ENCODE peak calls at places on chromosomes 13 and 19, in seven cellular contexts. S is testis, E is astrocyte of the cerebellum, K is psoas muscle, Y is uterus, X is PC-3, M is thoracic aorta. D is an unnamed sample.

GRCh38 chr13:51587372-51587771 is 3.1 kb downstream of the WDFY2 start:
- DNase-seq in S (no peak), E (no peak), K (no peak), Y (no peak), X (no peak), M (no peak), D (no peak)

GRCh38 chr13:89380101-89380500 is 1708.9 kb downstream of the SLITRK5 start:
- DNase-seq in S (no peak), E (no peak), K (no peak), Y (no peak), X (peak; percentile 80), M (no peak), D (no peak)

GRCh38 chr13:39405596-39405995 is 197.4 kb downstream of the LHFPL6 start:
- DNase-seq in S (no peak), E (no peak), K (no peak), Y (no peak), X (no peak), M (no peak), D (no peak)

GRCh38 chr13:33188093-33188882 is 97.3 kb downstream of the STARD13 start:
- DNase-seq in S (no peak), E (no peak), K (no peak), Y (no peak), X (peak; percentile 20), M (no peak), D (no peak)

GRCh38 chr13:83333614-83334388 is 548.5 kb downstream of the SLITRK1 start:
- DNase-seq in S (no peak), E (peak; percentile 13), K (no peak), Y (no peak), X (peak; percentile 46), M (no peak), D (no peak)

GRCh38 chr19:39246951-39247669 is 1.5 kb downstream of the IFNL4 start:
- DNase-seq in S (peak; percentile 80), E (no peak), K (peak; percentile 42), Y (no peak), X (no peak), M (no peak), D (no peak)

GRCh38 chr13:46369506-46370268 is 17.4 kb downstream of the RUBCNL start:
- DNase-seq in S (no peak), E (peak; percentile 71), K (no peak), Y (no peak), X (no peak), M (no peak), D (peak; percentile 89)

GRCh38 chr19:4369109-4369887 is 25.9 kb downstream of the MPND start:
- DNase-seq in S (peak; percentile 37), E (no peak), K (peak; percentile 52), Y (peak; percentile 62), X (no peak), M (no peak), D (peak; percentile 55)

GRCh38 chr19:42132030-42132628 is at the start of gene POU2F2:
- DNase-seq in S (peak; percentile 21), E (no peak), K (peak; percentile 31), Y (peak; percentile 19), X (no peak), M (no peak), D (no peak)

GRCh38 chr19:42126565-42126964 is 5.7 kb downstream of the POU2F2 start:
- DNase-seq in S (no peak), E (no peak), K (no peak), Y (no peak), X (no peak), M (no peak), D (no peak)

GRCh38 chr19:42131149-42132029 is 857 bp downstream of the POU2F2 start:
- DNase-seq in S (no peak), E (no peak), K (no peak), Y (no peak), X (no peak), M (no peak), D (no peak)

GRCh38 chr19:42130254-42130573 is 2.0 kb downstream of the POU2F2 start:
- DNase-seq in S (no peak), E (no peak), K (no peak), Y (no peak), X (no peak), M (no peak), D (no peak)

DNA sequence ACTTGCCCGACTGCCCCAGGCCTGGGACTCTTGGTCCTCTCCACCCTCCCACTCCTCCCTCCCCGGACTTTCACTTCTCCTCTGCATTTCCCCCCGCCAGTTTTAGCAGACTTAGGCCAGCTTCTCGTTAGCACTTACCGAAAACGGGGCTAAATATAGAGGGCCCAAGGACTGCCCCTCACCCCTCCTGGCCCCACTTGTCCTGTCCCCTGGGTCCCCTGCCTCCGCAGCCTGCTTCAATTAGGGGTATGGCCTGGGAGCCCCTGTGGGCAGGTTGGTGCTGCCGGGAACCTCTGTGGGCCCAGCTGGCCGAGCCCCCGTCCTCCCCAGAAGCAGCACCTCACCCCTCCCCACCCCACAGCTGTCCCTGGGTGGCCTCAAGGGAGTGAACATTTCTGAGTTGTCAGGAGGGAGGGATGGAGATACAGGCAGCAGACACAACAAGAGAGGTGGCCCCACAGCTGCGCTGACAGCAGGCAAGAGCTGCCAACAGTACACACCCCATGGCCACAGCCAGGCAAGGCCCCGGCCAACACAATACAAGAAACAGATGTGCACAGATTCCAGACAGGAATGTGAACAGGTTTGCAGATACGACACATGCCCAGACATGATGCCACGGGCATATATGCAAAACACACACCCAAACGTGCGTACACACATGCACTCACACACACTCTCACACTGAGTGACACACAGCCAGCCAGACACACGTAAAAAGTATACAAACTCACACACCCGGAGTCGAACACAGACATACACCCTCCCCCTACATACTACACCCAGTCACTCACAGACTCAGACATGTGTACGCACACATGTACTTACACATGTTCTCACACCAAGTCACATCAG is 2.6 kb downstream of the POU2F2 start:
- DNase-seq in S (peak; percentile 28), E (no peak), K (peak; percentile 37), Y (no peak), X (no peak), M (no peak), D (peak; percentile 86)
- H3K4me3 ChIP-seq in S (no peak overlapping the region), E (no peak overlapping the region), K (no peak overlapping the region), Y (no peak overlapping the region), X (no peak overlapping the region), M (peak overlapping the region; percentile 41), D (no peak overlapping the region)

GRCh38 chr13:41944229-41944628 is 16.7 kb downstream of the VWA8 start:
- DNase-seq in S (no peak), E (no peak), K (no peak), Y (no peak), X (no peak), M (no peak), D (no peak)

GRCh38 chr13:41941174-41941573 is 19.7 kb downstream of the VWA8 start:
- DNase-seq in S (no peak), E (no peak), K (no peak), Y (no peak), X (no peak), M (no peak), D (no peak)

GRCh38 chr13:41944635-41945401 is 16.1 kb downstream of the VWA8 start:
- DNase-seq in S (no peak), E (no peak), K (no peak), Y (no peak), X (peak; percentile 20), M (no peak), D (no peak)

GRCh38 chr13:41939403-41939802 is 21.5 kb downstream of the VWA8 start:
- DNase-seq in S (no peak), E (no peak), K (no peak), Y (no peak), X (no peak), M (no peak), D (no peak)

DNA sequence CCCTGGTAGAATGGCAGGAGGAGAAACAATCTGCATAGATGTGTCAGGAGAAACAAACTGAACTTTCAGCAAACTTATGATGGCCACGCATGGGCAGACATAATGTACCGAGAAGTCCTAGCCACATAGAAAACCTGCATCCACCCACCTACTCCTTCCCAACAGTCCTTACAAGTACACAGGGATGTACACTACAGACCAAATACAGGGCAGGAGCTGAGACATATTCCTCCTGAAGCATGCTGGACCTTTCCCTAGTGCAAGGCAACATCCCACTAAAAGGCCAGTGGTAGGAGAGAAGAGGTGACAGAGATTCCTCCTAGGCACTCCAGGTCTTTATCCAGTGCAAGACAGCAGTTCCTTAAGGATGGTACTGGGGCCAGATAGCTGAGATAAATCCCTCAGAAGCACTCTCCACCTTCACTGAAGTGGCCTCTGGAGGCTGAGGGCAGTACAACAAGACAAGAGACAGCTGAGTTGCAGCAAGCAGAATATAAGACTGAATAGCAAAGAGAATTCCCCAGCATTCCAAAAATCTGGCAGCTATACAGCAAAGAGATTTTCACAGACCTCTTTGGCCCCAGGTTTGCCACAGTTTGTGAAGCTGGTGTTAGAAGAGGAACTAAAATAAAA is 18.3 kb downstream of the VWA8 start:
- DNase-seq in S (no peak), E (peak; percentile 29), K (no peak), Y (no peak), X (peak; percentile 34), M (no peak), D (peak; percentile 69)
- TF ChIP-seq CTCF in S (no peak), E (peak; percentile 56), K (peak; percentile 47), Y (no peak), X (peak; percentile 38), M (no peak), D (peak; percentile 63)

GRCh38 chr19:6743071-6743470 is 3.6 kb downstream of the TRIP10 start:
- DNase-seq in S (no peak), E (no peak), K (no peak), Y (no peak), X (no peak), M (no peak), D (no peak)

GRCh38 chr19:6745965-6746364 is 6.5 kb downstream of the TRIP10 start:
- DNase-seq in S (no peak), E (no peak), K (no peak), Y (no peak), X (no peak), M (no peak), D (no peak)

GRCh38 chr19:6740589-6741348 is 1.3 kb downstream of the TRIP10 start:
- DNase-seq in S (peak; percentile 43), E (no peak), K (peak; percentile 76), Y (peak; percentile 70), X (peak; percentile 55), M (no peak), D (no peak)

GRCh38 chr19:6743714-6744380 is 4.4 kb downstream of the TRIP10 start:
- DNase-seq in S (no peak), E (no peak), K (no peak), Y (no peak), X (peak; percentile 47), M (no peak), D (no peak)

DNA sequence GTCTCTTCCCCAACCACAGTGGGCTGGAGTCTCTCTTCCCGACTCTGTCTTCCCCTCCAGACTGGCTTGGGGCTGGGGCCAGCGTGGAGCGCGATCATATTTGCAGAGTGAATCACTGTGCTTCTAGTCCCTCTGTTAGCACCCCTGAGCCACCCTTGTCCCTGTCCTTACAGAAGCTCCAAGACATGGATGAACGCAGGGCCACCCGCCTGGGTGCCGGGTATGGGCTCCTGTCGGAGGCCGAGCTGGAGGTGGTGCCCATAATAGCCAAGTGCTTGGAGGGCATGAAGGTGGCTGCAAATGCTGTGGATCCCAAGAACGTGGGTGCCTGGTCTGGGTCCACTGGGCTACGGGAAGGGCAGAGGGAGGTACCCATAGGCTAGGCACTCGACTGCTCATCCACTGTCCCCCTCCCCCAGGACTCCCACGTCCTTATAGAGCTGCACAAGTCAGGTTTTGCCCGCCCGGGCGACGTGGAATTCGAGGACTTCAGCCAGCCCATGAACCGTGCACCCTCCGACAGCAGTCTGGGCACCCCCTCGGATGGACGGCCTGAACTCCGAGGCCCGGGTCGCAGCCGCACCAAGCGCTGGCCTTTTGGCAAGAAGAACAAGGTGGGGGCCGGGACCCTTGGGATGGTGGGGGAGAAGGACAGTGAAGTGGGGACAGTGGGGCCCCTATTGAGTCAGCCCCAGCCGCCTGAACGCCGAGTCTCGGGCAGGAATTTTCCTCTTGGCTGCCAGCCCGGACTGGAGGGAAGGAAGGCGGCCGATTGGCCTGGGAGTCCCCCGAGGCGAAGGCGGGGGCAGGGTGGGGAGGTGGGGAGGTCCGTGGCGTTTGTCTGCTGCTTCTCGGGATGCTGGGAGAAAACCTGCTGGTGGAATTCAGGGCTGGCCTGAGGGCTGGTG is 5.2 kb downstream of the TRIP10 start:
- DNase-seq in S (peak; percentile 91), E (peak; percentile 53), K (peak; percentile 91), Y (peak; percentile 90), X (peak; percentile 96), M (no peak), D (peak; percentile 82)
- H3K4me3 ChIP-seq in S (no peak overlapping the region), E (peak overlapping the region; percentile 15), K (peak overlapping the region; percentile 46), Y (no peak overlapping the region), X (peak overlapping the region; percentile 46), M (peak overlapping the region; percentile 48), D (peak overlapping the region; percentile 28)

GRCh38 chr19:49570997-49571676 is 9.2 kb downstream of the NOSIP start:
- DNase-seq in S (peak; percentile 43), E (no peak), K (no peak), Y (no peak), X (peak; percentile 44), M (no peak), D (no peak)
- TF ChIP-seq CTCF in S (no peak), E (no peak), K (peak; percentile 29), Y (no peak), X (peak; percentile 51), M (no peak), D (no peak)